ENCODE peak calls at places on chromosomes 5 and 9, in eight cellular contexts. C is lower leg skin, U is heart left ventricle, Q is ovary, F is endothelial cell of umbilical vein, O is Peyer's patch, R is stomach, Z is tibial nerve. H is an unnamed sample.

GRCh38 chr5:98248949-98249348 is 524.5 kb upstream of the RGMB start:
- DNase-seq in F (no peak), U (no peak), Z (no peak), C (no peak), R (no peak), O (no peak), Q (no peak), H (no peak)

GRCh38 chr9:132768932-132769894 is 98.9 kb downstream of the GTF3C4 start:
- DNase-seq in F (peak), O (peak), C (peak), Q (peak), Z (peak), R (peak), U (peak), H (peak)

GRCh38 chr9:97593960-97594359 is 39.2 kb downstream of the TSTD2 start:
- DNase-seq in O (no peak), Z (no peak), F (no peak), Q (no peak), C (no peak), U (no peak), R (no peak), H (no peak)

GRCh38 chr5:69140827-69141226 is 26.1 kb upstream of the CCNB1 start:
- DNase-seq in F (no peak), O (no peak), U (no peak), Q (no peak), Z (no peak), C (no peak), R (no peak), H (no peak)

GRCh38 chr9:133477992-133478850 is 678 bp downstream of the SLC2A6 start:
- DNase-seq in R (no peak), F (peak), U (peak), O (peak), C (no peak), Z (no peak), Q (no peak), H (no peak)

GRCh38 chr5:35114698-35115097 is 66.9 kb upstream of the AGXT2 start:
- DNase-seq in U (no peak), F (no peak), O (no peak), Z (no peak), Q (no peak), R (no peak), C (no peak), H (no peak)

GRCh38 chr9:7354704-7355103 is 444.9 kb downstream of the DMAC1 start:
- DNase-seq in Q (no peak), Z (no peak), O (no peak), R (no peak), C (no peak), F (no peak), U (no peak), H (no peak)

GRCh38 chr5:40679998-40680681 is 425 bp downstream of the PTGER4 start:
- DNase-seq in Q (no peak), U (peak), R (no peak), C (no peak), F (no peak), O (peak), Z (no peak), H (peak)

GRCh38 chr9:97501972-97502221 is 431 bp downstream of the TMOD1 start:
- DNase-seq in R (no peak), Z (no peak), Q (no peak), U (no peak), C (no peak), F (no peak), O (no peak), H (no peak)

GRCh38 chr9:72524820-72525539 is 3.6 kb downstream of the TMC1 start:
- DNase-seq in C (no peak), O (no peak), U (peak), Q (no peak), R (peak), Z (no peak), F (peak), H (peak)

GRCh38 chr9:134215709-134216448 is 51.5 kb upstream of the RNU6ATAC start:
- DNase-seq in F (no peak), O (no peak), R (peak), C (peak), Z (no peak), U (peak), Q (peak), H (no peak)

GRCh38 chr5:32869216-32869615 is 158.1 kb downstream of the NPR3 start:
- DNase-seq in F (no peak), O (no peak), R (no peak), U (no peak), C (no peak), Q (no peak), Z (no peak), H (no peak)

GRCh38 chr5:154837009-154837881 is 13.2 kb downstream of the FAXDC2 start:
- DNase-seq in U (no peak), Q (no peak), R (no peak), O (no peak), Z (no peak), F (no peak), C (no peak), H (no peak)

GRCh38 chr5:43409809-43410271 is 2.4 kb downstream of the CCL28 start:
- DNase-seq in Q (no peak), C (no peak), R (peak), F (no peak), U (no peak), Z (no peak), O (no peak), H (peak)

GRCh38 chr9:32161720-32162119 is 222.7 kb upstream of the ACO1 start:
- DNase-seq in Z (no peak), C (no peak), R (no peak), O (no peak), F (no peak), U (no peak), Q (no peak), H (no peak)

GRCh38 chr5:120734033-120734432 is 269.9 kb downstream of the PRR16 start:
- DNase-seq in O (no peak), U (no peak), Z (no peak), Q (no peak), R (no peak), F (no peak), C (no peak), H (no peak)

GRCh38 chr9:131583836-131584555 is 38.7 kb downstream of the PRRT1B start:
- DNase-seq in R (no peak), Z (no peak), C (no peak), U (peak), O (no peak), F (no peak), Q (no peak), H (no peak)

GRCh38 chr9:89685698-89686097 is 80.9 kb downstream of the GADD45G start:
- DNase-seq in Z (no peak), C (no peak), R (no peak), O (no peak), Q (no peak), F (no peak), U (no peak), H (no peak)

GRCh38 chr9:89687216-89687615 is 82.4 kb downstream of the GADD45G start:
- DNase-seq in O (no peak), U (no peak), C (no peak), Q (no peak), F (no peak), R (no peak), Z (no peak), H (peak)

GRCh38 chr9:89686621-89687020 is 81.8 kb downstream of the GADD45G start:
- DNase-seq in Z (no peak), C (no peak), F (no peak), R (no peak), O (no peak), Q (no peak), U (no peak), H (no peak)

GRCh38 chr9:89684912-89685636 is 80.3 kb downstream of the GADD45G start:
- DNase-seq in Q (peak), Z (no peak), C (no peak), U (peak), R (peak), O (no peak), F (no peak), H (no peak)

DNA sequence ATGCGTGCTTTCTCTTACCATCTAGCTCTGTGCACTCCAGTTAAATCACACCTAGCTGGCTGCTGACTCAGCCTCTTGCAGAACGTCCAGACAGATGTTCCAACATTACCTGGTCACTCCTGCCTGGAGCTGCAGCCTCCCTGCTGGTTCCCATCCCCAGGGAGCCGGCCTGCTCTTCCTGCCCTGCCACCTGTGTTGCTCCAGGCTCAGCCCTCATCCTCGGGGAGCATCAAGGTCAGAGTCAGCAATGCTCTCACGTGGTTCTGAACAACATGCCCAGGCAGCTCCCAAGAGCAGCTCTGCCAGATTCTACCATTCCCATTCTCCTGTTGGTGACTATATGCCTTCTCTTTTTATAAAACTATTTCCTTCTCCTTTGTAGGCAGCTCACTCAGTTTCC is 81.3 kb downstream of the GADD45G start:
- DNase-seq in Z (no peak), O (no peak), Q (no peak), U (no peak), F (no peak), R (no peak), C (no peak), H (peak)
- TF ChIP-seq POLR2A in Z (no peak), O (no peak), Q (no peak), U (no peak), F (no peak), R (no peak), C (no peak), H (peak)

DNA sequence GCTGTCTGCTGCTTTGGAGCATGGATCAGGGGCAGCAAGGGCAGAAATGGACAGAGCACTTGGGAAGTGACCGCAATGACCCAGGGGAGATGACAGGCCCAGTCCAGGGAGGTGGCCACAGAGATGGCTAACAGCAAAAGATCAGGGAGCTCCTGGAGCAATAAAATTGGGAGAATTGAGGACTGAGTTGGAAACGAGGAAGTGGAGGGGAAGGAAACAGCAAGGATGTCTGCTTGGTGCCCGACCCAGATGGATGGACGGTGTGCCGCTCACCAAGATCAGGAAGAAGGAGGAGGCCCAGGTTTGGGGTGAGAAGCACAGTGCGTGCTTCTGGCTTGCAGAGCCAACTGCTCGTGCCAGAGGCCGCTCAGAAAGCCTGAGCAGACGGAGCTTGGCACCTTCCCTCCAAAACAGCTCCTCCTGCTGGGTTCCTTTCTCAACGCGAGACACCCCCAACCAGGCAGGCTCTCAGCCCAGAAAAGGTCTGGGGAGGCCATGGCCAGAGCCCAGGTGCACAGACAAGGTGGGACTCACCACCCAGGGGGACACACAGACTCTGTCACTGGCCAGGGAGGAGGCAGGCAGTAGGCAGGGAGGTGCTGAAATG is 1.7 kb upstream of the SLC34A1 start:
- DNase-seq in O (no peak), R (peak), Z (no peak), U (no peak), Q (peak), C (no peak), F (peak), H (peak)
- TF ChIP-seq CTCF in O (peak), R (no peak), Z (no peak), U (peak), Q (no peak), C (no peak), F (no peak), H (peak)

GRCh38 chr5:1193591-1193985 is 7.8 kb upstream of the SLC6A19 start:
- DNase-seq in U (peak), F (no peak), R (no peak), Q (no peak), C (no peak), O (no peak), Z (no peak), H (no peak)

GRCh38 chr5:1195916-1196315 is 5.5 kb upstream of the SLC6A19 start:
- DNase-seq in Q (no peak), Z (no peak), O (no peak), R (no peak), U (peak), F (no peak), C (no peak), H (no peak)

GRCh38 chr5:1196562-1196961 is 4.8 kb upstream of the SLC6A19 start:
- DNase-seq in U (no peak), Z (no peak), R (no peak), F (no peak), C (no peak), Q (no peak), O (no peak), H (no peak)

GRCh38 chr5:1194378-1194777 is 7.0 kb upstream of the SLC6A19 start:
- DNase-seq in C (no peak), R (no peak), U (no peak), Q (no peak), F (no peak), O (no peak), Z (no peak), H (no peak)

DNA sequence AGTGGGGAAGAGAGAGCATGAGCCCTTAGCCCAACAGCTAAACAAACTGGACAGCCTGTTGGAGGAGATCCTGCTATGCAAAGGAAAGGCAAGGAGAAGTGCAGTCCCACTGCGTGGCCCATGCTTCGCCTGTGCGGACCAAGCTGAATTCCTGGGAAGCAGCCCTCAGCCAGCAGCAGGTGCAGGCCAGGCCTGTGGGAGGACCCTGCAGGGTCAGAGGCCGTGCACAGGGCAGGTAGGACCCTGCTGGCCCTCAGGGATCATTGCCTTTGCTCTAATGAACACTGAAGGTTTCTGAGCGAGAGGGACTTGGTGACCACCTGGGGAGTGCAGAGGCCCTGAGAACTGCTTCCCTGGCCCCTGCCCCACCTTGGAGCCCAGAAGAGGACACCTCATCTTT is 6.0 kb upstream of the SLC6A19 start:
- DNase-seq in F (no peak), U (peak), C (no peak), O (no peak), Q (no peak), R (no peak), Z (no peak), H (no peak)
- TF ChIP-seq POLR2A in F (no peak), U (no peak), C (no peak), O (no peak), Q (no peak), R (no peak), Z (no peak), H (no peak)

DNA sequence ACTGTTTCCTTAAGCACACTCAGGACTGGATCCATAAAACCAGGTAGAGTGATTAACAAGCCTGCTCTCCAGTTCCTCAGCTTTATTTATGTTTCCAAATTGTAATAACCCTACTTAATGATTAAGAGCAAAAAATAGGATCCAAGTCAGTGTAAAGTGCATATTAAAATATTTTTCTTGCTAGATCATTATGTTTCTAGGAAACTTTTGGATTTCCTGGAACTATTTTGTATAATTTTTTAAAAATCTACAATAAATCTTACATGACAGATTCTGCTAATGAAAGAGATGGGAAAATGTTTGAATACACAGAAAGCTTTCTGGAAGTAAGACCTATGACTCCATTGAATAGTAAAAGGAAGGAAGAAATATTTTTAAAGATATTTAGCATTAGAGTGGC is 35.5 kb downstream of the BHMT start:
- DNase-seq in F (no peak), O (no peak), Q (no peak), R (no peak), U (no peak), C (no peak), Z (no peak), H (no peak)
- TF ChIP-seq CTCF in F (no peak), O (no peak), Q (no peak), R (no peak), U (no peak), C (no peak), Z (no peak), H (no peak)

GRCh38 chr9:127785933-127786772 is at the start of gene CDK9:
- DNase-seq in Z (peak), O (peak), R (peak), F (peak), C (peak), U (peak), Q (peak), H (peak)
- TF ChIP-seq POLR2A in Z (peak), O (peak), R (no peak), F (no peak), C (no peak), U (no peak), Q (peak), H (peak)

DNA sequence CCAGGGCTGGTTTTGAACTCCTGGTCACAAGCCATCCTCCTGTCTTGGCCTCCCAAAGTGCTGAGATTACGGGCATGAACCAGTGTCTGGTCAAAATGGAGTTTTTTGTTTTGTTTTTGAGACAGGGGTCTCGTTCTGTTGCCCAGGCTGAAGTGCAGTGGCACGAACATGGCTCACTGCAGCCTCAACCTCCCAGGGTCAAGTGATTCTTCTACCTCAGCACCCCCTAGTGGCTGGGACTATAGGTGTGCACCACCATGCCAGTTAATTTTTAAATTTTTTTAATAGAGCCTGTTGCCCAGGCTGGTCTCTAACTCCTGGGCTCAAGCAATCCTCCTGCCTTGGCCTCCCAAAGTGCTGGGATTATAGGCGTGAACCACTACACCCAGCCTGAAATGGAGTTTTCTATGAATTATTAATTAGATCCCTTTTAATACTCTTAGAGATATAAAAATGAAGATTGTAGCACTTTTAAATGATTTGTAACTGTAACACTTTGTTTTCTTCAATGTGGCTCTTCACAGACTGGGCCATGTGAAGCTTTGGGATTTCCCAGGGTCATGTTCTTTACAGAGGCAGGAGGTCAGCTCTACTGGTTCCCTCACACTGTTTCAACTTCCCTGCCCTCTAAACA is 32.6 kb upstream of the SPARC start:
- DNase-seq in U (no peak), F (peak), Z (no peak), C (peak), R (no peak), Q (no peak), O (no peak), H (no peak)
- TF ChIP-seq CTCF in U (peak), F (peak), Z (peak), C (no peak), R (no peak), Q (no peak), O (peak), H (peak)

DNA sequence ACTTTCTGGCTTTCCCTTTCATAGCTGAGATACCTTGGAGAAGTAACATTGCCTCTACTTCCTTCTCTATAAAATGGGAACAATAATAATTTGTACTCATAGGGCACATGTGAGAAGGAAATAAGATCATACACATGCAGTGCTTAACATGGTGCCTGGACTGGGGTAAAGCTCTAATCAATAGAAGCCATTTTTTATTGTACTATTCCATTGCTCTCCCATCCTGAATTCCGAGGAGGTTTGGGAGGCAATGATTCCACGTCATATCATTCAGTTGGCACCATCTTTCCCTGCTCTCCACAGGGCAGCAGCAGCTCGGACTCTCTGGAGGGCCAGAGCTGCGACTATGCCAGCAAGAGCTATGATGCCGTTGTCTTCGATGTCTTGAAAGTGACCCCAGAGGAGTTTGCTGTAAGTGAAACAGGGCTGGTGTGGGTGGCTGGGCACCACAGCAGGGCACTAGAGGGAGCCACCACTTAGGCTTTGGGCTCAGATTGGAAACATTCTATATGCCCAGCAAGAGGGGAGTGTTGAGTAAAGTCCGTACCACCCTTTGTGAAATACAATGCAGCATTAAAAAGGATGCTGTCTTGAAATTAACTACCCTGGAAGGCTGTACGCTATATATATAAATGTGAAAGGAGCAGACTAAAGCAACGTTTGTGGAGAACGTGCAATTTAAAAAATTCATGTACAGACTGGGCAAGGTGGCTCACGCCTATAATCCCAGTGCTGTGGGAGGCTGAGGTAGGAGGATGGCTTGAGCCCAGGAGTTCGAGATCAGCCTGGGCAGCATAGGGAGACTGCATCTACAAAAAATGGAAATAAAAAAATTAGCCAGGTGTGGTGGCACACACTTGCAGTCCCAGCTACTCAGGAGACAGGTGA is 51.2 kb downstream of the RALGPS1 start:
- DNase-seq in C (peak), U (peak), F (peak), Z (no peak), Q (peak), R (peak), O (no peak), H (peak)
- TF ChIP-seq POLR2A in C (no peak), U (no peak), F (no peak), Z (no peak), Q (no peak), R (no peak), O (no peak), H (no peak)

GRCh38 chr9:12699529-12699928 is 6.3 kb downstream of the TYRP1 start:
- DNase-seq in U (no peak), Q (no peak), C (no peak), F (peak), O (no peak), Z (no peak), R (no peak), H (no peak)
- TF ChIP-seq CTCF in U (no peak), Q (no peak), C (no peak), F (peak), O (no peak), Z (no peak), R (no peak), H (no peak)

H was measured in prostate gland.